ENCODE peak calls at places on chromosomes 5 and 9, in four cellular contexts. H is activated CD4-positive, alpha-beta T cell treated with anti-CD3 and anti-CD28 coated beads, Interleukin-2, amount 50 U/mL, for 4 hours; R is mammary epithelial cell; Q is stimulated activated CD4-positive, alpha-beta T cell treated with anti-CD3 and anti-CD28 coated beads, Interleukin-12 subunit alpha, Interleukin-12 subunit beta, amount 100 ng/mL, for 24 hours. F is an unnamed sample.

GRCh38 chr9:35014517-35014916 is 25.0 kb downstream of the DNAJB5 start:
- DNase-seq in H (no peak), R (no peak), Q (no peak), F (no peak)

GRCh38 chr9:136443687-136444086 is 4.0 kb upstream of the INPP5E start:
- DNase-seq in H (no peak), R (no peak), Q (no peak), F (no peak)

GRCh38 chr9:36632892-36633291 is 60.2 kb downstream of the MELK start:
- DNase-seq in H (no peak), R (peak), Q (no peak), F (no peak)

GRCh38 chr5:74673011-74673790 is 11.8 kb upstream of the HEXB start:
- DNase-seq in H (no peak), R (no peak), Q (no peak), F (peak)

GRCh38 chr5:156240414-156240813 is 86.5 kb upstream of the SGCD start:
- DNase-seq in H (no peak), R (no peak), Q (no peak), F (no peak)

GRCh38 chr9:132245465-132245864 is 83.6 kb downstream of the NTNG2 start:
- DNase-seq in H (no peak), R (no peak), Q (no peak), F (no peak)

GRCh38 chr5:1514027-1514818 is 9.5 kb downstream of the LPCAT1 start:
- DNase-seq in H (no peak), R (no peak), Q (no peak), F (no peak)

GRCh38 chr5:95626701-95627100 is 6.8 kb downstream of the GPR150 start:
- DNase-seq in H (no peak), R (no peak), Q (no peak), F (no peak)

GRCh38 chr5:10289353-10289752 is 18.3 kb downstream of the CMBL start:
- DNase-seq in H (no peak), R (no peak), Q (no peak), F (peak)

GRCh38 chr9:130824079-130824478 is 11.0 kb upstream of the ABL1 start:
- DNase-seq in H (no peak), R (no peak), Q (no peak), F (no peak)

GRCh38 chr5:127187711-127188110 is 102.9 kb upstream of the MEGF10 start:
- DNase-seq in H (no peak), R (no peak), Q (no peak), F (no peak)

GRCh38 chr5:116881921-116882531 is 307.4 kb upstream of the SEMA6A start:
- DNase-seq in H (no peak), R (no peak), Q (no peak), F (peak)

GRCh38 chr5:78215565-78215964 is 78.9 kb downstream of the AP3B1 start:
- DNase-seq in H (no peak), R (no peak), Q (no peak), F (no peak)

GRCh38 chr9:35972093-35972492 is 14.1 kb upstream of the OR2S2 start:
- DNase-seq in H (peak), R (no peak), Q (no peak), F (no peak)

GRCh38 chr9:79300153-79300552 is 271.6 kb upstream of the TLE4 start:
- DNase-seq in H (no peak), R (no peak), Q (no peak), F (peak)

GRCh38 chr9:26229324-26230054 is 551.2 kb upstream of the TUSC1 start:
- DNase-seq in H (no peak), R (peak), Q (no peak), F (no peak)

GRCh38 chr5:26259081-26259480 is 779.3 kb downstream of the CDH9 start:
- DNase-seq in H (no peak), R (no peak), Q (no peak), F (no peak)

GRCh38 chr9:104900871-104901270 is 27.1 kb downstream of the ABCA1 start:
- DNase-seq in H (no peak), R (peak), Q (no peak), F (no peak)

GRCh38 chr5:87499478-87500410 is 87.0 kb upstream of the CCNH start:
- DNase-seq in H (no peak), R (peak), Q (no peak), F (no peak)

GRCh38 chr5:92822183-92822582 is 758.8 kb downstream of the NR2F1-AS1 start:
- DNase-seq in H (no peak), R (no peak), Q (no peak), F (no peak)

GRCh38 chr9:79301549-79301948 is 270.2 kb upstream of the TLE4 start:
- DNase-seq in H (no peak), R (no peak), Q (no peak), F (no peak)

GRCh38 chr5:82164109-82164956 is 113.8 kb downstream of the RPS23 start:
- DNase-seq in H (no peak), R (peak), Q (no peak), F (no peak)

GRCh38 chr5:139807647-139808030 is 12.0 kb downstream of the PSD2 start:
- DNase-seq in H (no peak), R (no peak), Q (no peak), F (no peak)

GRCh38 chr5:5011151-5011550 is 129.0 kb upstream of the ADAMTS16 start:
- DNase-seq in H (no peak), R (no peak), Q (no peak), F (no peak)

GRCh38 chr9:128107971-128108783 is 19.4 kb downstream of the PTGES2 start:
- DNase-seq in H (no peak), R (no peak), Q (no peak), F (no peak)

GRCh38 chr5:10801931-10802674 is 41.1 kb upstream of the DAP start:
- DNase-seq in H (no peak), R (no peak), Q (no peak), F (no peak)

GRCh38 chr9:120692901-120693573 is 21.2 kb downstream of the MEGF9 start:
- DNase-seq in H (no peak), R (no peak), Q (no peak), F (no peak)